ENCODE peak calls at places on chromosomes 16 and 17, in nine cellular contexts. G is hippocampal formation, E is WTC11, I is NCI-H1092 treated with DMSO at 0.1 percent for 48 hours, X is H7, Q is transverse colon, N is mucosa of descending colon, B is BE2C, M is neuronal stem cell. A is an unnamed sample.

GRCh38 chr16:9977333-9977897 is 204.8 kb downstream of the GRIN2A start:
- DNase-seq in G (no peak), E (no peak), I (no peak), X (no peak), Q (no peak), N (no peak), B (no peak), M (no peak), A (peak; percentile 13)

GRCh38 chr17:33273271-33273670 is 19.8 kb downstream of the ASIC2 start:
- DNase-seq in G (no peak), E (no peak), I (no peak), X (no peak), Q (no peak), N (no peak), B (no peak), M (no peak), A (no peak)

GRCh38 chr16:69754143-69754468 is 620 bp downstream of the NOB1 start:
- DNase-seq in G (no peak), E (no peak), I (no peak), X (no peak), Q (no peak), N (no peak), B (no peak), M (no peak), A (no peak)

GRCh38 chr16:10594312-10594950 is 14.0 kb upstream of the EMP2 start:
- DNase-seq in G (no peak), E (no peak), I (no peak), X (no peak), Q (peak; percentile 93), N (peak; percentile 95), B (no peak), M (no peak), A (peak; percentile 93)

GRCh38 chr17:27657620-27658019 is 26.6 kb downstream of the LGALS9 start:
- DNase-seq in G (no peak), E (peak; percentile 40), I (no peak), X (no peak), Q (no peak), N (no peak), B (no peak), M (no peak), A (no peak)

GRCh38 chr17:4625181-4625601 is 16.3 kb downstream of the ALOX15 start:
- DNase-seq in G (no peak), E (no peak), I (no peak), X (no peak), Q (no peak), N (no peak), B (no peak), M (no peak), A (no peak)

GRCh38 chr16:2236362-2237075 is at the start of gene DNASE1L2:
- DNase-seq in G (no peak), E (peak; percentile 66), I (no peak), X (peak; percentile 94), Q (no peak), N (no peak), B (no peak), M (peak; percentile 43), A (no peak)

GRCh38 chr17:35087731-35088646 is 24.5 kb upstream of the RFFL start:
- DNase-seq in G (peak; percentile 69), E (peak; percentile 50), I (no peak), X (no peak), Q (peak; percentile 72), N (peak; percentile 79), B (peak; percentile 42), M (no peak), A (peak; percentile 31)

GRCh38 chr16:74449470-74449869 is 28.2 kb upstream of the CLEC18B start:
- DNase-seq in G (no peak), E (no peak), I (no peak), X (no peak), Q (peak; percentile 30), N (no peak), B (no peak), M (no peak), A (no peak)

GRCh38 chr17:78953356-78954350 is 26.1 kb downstream of the LGALS3BP start:
- DNase-seq in G (no peak), E (no peak), I (peak; percentile 7), X (peak; percentile 80), Q (no peak), N (no peak), B (peak; percentile 60), M (no peak), A (no peak)

GRCh38 chr17:44266402-44267164 is 1.4 kb downstream of the SLC4A1 start:
- DNase-seq in G (no peak), E (no peak), I (no peak), X (peak; percentile 61), Q (no peak), N (no peak), B (no peak), M (no peak), A (no peak)

GRCh38 chr17:81314410-81315169 is 19.5 kb upstream of the SLC38A10 start:
- DNase-seq in G (no peak), E (no peak), I (no peak), X (no peak), Q (no peak), N (no peak), B (peak; percentile 11), M (no peak), A (no peak)

GRCh38 chr17:64598672-64599071 is 63.4 kb downstream of the SMURF2 start:
- DNase-seq in G (no peak), E (no peak), I (no peak), X (no peak), Q (no peak), N (no peak), B (no peak), M (no peak), A (no peak)

GRCh38 chr16:9055661-9056060 is 35.8 kb upstream of the HAPSTR1 start:
- DNase-seq in G (no peak), E (no peak), I (no peak), X (no peak), Q (no peak), N (no peak), B (no peak), M (no peak), A (no peak)

GRCh38 chr17:78889525-78889924 is 13.5 kb downstream of the CEP295NL start:
- DNase-seq in G (no peak), E (no peak), I (no peak), X (no peak), Q (peak; percentile 43), N (no peak), B (no peak), M (no peak), A (no peak)

GRCh38 chr17:3913531-3914318 is 2.5 kb downstream of the P2RX1 start:
- DNase-seq in G (peak; percentile 68), E (peak; percentile 91), I (peak; percentile 51), X (peak; percentile 95), Q (peak; percentile 88), N (peak; percentile 90), B (peak; percentile 76), M (peak; percentile 74), A (peak; percentile 72)

GRCh38 chr16:1771072-1771863 is at the start of gene NME3:
- DNase-seq in G (peak; percentile 62), E (peak; percentile 70), I (peak; percentile 66), X (peak; percentile 95), Q (peak; percentile 85), N (peak; percentile 89), B (peak; percentile 77), M (peak; percentile 48), A (peak; percentile 90)

GRCh38 chr17:18946536-18946935 is 5.4 kb upstream of the SLC5A10 start:
- DNase-seq in G (no peak), E (no peak), I (no peak), X (peak; percentile 17), Q (no peak), N (no peak), B (no peak), M (no peak), A (no peak)

GRCh38 chr16:5903797-5904196 is 806.2 kb upstream of the EEF2KMT start:
- DNase-seq in G (no peak), E (no peak), I (no peak), X (no peak), Q (no peak), N (no peak), B (no peak), M (no peak), A (no peak)

GRCh38 chr16:5971106-5971505 is 873.5 kb upstream of the EEF2KMT start:
- DNase-seq in G (no peak), E (no peak), I (no peak), X (no peak), Q (no peak), N (no peak), B (no peak), M (no peak), A (no peak)

GRCh38 chr17:35543856-35544255 is 6.4 kb upstream of the SLFN12L start:
- DNase-seq in G (no peak), E (no peak), I (no peak), X (no peak), Q (no peak), N (no peak), B (no peak), M (no peak), A (peak; percentile 18)

GRCh38 chr17:45230787-45231480 is 9.2 kb downstream of the FMNL1 start:
- DNase-seq in G (no peak), E (no peak), I (peak; percentile 90), X (peak; percentile 69), Q (no peak), N (no peak), B (peak; percentile 96), M (no peak), A (no peak)

GRCh38 chr17:37605081-37605480 is 4.1 kb downstream of the SYNRG start:
- DNase-seq in G (no peak), E (no peak), I (no peak), X (no peak), Q (no peak), N (no peak), B (no peak), M (no peak), A (no peak)

GRCh38 chr16:12436201-12436657 is 367.5 kb downstream of the CPPED1 start:
- DNase-seq in G (no peak), E (peak; percentile 54), I (peak; percentile 80), X (peak; percentile 85), Q (no peak), N (no peak), B (no peak), M (peak; percentile 12), A (no peak)

GRCh38 chr17:82215095-82215971 is 2.7 kb upstream of the CCDC57 start:
- DNase-seq in G (no peak), E (no peak), I (no peak), X (peak; percentile 88), Q (no peak), N (peak; percentile 61), B (peak; percentile 22), M (no peak), A (no peak)

GRCh38 chr17:47693667-47694017 is 319 bp upstream of the TBKBP1 start:
- DNase-seq in G (no peak), E (no peak), I (peak; percentile 44), X (no peak), Q (no peak), N (no peak), B (peak; percentile 83), M (no peak), A (no peak)

GRCh38 chr17:7940743-7941142 is 8.7 kb downstream of the CNTROB start:
- DNase-seq in G (no peak), E (no peak), I (no peak), X (no peak), Q (no peak), N (no peak), B (no peak), M (no peak), A (no peak)

GRCh38 chr17:77783991-77784820 is 174.3 kb upstream of the TNRC6C start:
- DNase-seq in G (no peak), E (no peak), I (no peak), X (no peak), Q (no peak), N (no peak), B (no peak), M (no peak), A (no peak)

A was measured in Calu3.